ENCODE peak calls at places on chromosomes 11 and 22, in eight cellular contexts. C is endothelial cell of umbilical vein, A is HepG2, M is colonic mucosa, V is GM23248, B is adipocyte, R is HCT116, U is MM.1S. W is an unnamed sample.

GRCh38 chr11:75260396-75260795 is 19.8 kb downstream of the TPBGL start:
- DNase-seq in R (no peak), C (no peak), M (no peak), A (no peak), U (no peak), V (no peak), B (no peak), W (no peak)

GRCh38 chr22:33083212-33083611 is 25.0 kb upstream of the SYN3 start:
- DNase-seq in R (no peak), V (peak; percentile 6), M (no peak), A (no peak), B (no peak), C (no peak), U (peak; percentile 43), W (no peak)

GRCh38 chr11:134008593-134008992 is 51.8 kb upstream of the IGSF9B start:
- DNase-seq in B (no peak), U (no peak), M (no peak), R (no peak), V (no peak), A (no peak), C (no peak), W (no peak)

GRCh38 chr11:73233704-73234402 is 15.8 kb downstream of the P2RY2 start:
- DNase-seq in C (no peak), R (no peak), B (peak; percentile 40), V (no peak), U (no peak), M (no peak), A (no peak), W (no peak)

GRCh38 chr11:104866815-104867214 is 31.4 kb downstream of the CASP12 start:
- DNase-seq in B (no peak), V (no peak), U (no peak), A (no peak), M (no peak), C (no peak), R (no peak), W (no peak)

GRCh38 chr22:50319503-50319951 is 7.3 kb downstream of the DENND6B start:
- DNase-seq in U (no peak), A (no peak), R (no peak), C (no peak), B (no peak), V (no peak), M (no peak), W (no peak)

GRCh38 chr11:56764976-56765375 is 16.5 kb upstream of the OR9G4 start:
- DNase-seq in U (no peak), A (no peak), R (no peak), C (no peak), V (peak; percentile 2), M (no peak), B (no peak), W (no peak)

GRCh38 chr22:26259510-26259909 is 90.2 kb downstream of the SEZ6L start:
- DNase-seq in U (peak; percentile 43), V (peak; percentile 43), B (peak; percentile 7), M (no peak), R (peak; percentile 0), A (peak; percentile 30), C (peak; percentile 14), W (peak; percentile 22)

DNA sequence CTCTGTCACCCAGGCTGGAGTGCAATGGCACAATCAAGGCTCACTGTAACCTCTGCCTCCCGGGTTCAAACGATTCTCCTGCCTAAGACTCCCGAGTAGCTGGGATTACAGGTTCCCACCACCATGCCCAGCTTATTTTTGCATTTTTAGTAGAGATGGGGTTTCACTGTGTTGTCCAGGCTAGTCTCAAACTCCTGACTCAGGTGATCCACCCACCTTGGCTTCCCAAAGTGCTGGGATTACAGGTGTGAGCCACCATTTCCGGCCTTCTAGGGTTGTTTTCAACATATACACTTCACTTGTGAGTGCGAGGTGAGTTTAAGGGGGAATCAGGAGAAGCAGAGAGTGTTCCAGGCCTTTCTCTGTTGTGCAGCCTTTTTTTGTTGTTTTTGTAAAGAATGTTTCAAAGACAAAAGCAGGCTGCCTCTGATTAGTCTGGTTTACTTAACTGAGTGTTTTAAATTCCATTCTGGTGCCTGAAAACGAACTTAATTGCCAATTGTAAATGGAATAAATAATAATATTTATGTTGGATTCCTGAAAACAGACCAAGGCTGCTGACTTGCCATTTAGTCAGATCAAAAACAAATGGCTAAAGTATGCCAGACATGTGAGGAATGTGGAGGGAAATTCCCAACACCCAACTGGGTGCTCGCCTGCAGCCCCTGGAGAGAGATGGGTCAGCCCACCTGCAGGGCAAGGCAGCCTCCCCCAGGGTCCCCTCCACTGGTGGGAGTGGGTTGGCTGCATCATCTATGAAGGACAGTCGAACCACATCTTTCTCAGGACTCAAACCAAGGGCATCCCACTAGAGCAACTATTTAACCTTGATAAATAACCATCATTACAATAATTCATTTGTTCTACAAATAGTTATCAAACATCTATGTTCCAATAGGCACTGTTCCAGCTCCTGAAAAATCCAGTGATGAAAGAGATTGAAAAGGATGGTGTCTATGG is 4.6 kb upstream of the RANGAP1 start:
- DNase-seq in V (peak; percentile 80), C (peak; percentile 80), M (no peak), A (peak; percentile 64), R (no peak), B (peak; percentile 69), U (no peak), W (peak; percentile 86)
- H3K9ac ChIP-seq in V (peak overlapping the region; percentile 5), C (peak overlapping the region; percentile 69), M (no peak overlapping the region), A (peak overlapping the region; percentile 19), R (peak overlapping the region; percentile 13), B (peak overlapping the region; percentile 74), U (no peak overlapping the region), W (no peak overlapping the region)

DNA sequence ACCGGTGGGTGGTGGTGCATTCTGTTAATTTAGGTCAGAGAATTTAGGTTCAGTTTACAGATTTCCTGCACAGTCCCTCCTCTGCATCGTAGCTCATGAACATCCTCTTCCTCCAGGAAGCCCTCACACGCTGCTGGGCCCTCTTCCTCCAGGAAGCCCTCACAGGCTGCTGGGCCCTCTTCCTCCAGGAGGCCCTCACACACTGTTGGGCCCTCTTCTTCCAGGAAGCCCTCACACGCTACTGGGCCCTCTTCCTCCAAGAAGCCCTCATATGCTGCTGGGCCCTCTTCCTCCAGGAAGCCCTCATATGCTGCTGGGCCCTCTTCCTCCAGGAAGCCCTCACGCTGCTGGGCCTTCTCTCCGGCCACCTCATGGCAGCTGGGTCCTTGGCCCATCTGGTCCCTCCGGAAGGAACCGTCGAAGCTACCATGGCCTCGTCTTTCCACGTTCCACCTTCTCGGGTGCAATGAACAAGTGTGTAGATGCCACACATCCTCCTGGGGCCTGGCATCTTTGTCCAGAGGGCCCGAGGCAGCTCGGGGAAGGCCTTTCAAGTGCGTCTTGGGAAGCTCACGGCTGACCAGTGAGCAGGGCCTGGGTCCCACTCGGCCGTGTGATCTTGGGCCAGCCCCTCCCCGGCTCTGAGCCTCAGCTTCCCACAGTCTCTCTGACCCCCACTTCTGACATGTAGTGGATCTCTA is 58.9 kb upstream of the PPARA start:
- DNase-seq in B (no peak), M (no peak), U (no peak), A (no peak), V (no peak), R (no peak), C (no peak), W (peak; percentile 35)
- H3K9ac ChIP-seq in B (peak overlapping the region; percentile 100), M (no peak overlapping the region), U (no peak overlapping the region), A (no peak overlapping the region), V (peak overlapping the region; percentile 99), R (no peak overlapping the region), C (no peak overlapping the region), W (peak overlapping the region; percentile 20)

GRCh38 chr22:42416671-42417230 is 15.5 kb downstream of the NFAM1 start:
- DNase-seq in C (no peak), U (no peak), V (no peak), B (no peak), R (no peak), M (no peak), A (no peak), W (no peak)

GRCh38 chr22:42417645-42418303 is 14.4 kb downstream of the NFAM1 start:
- DNase-seq in A (no peak), B (no peak), V (no peak), R (no peak), U (no peak), C (no peak), M (no peak), W (no peak)

GRCh38 chr22:42410708-42411107 is 21.5 kb downstream of the NFAM1 start:
- DNase-seq in B (no peak), U (no peak), M (no peak), A (no peak), R (no peak), C (no peak), V (no peak), W (no peak)

GRCh38 chr22:42412744-42413220 is 19.4 kb downstream of the NFAM1 start:
- DNase-seq in V (no peak), M (no peak), U (no peak), R (no peak), B (no peak), A (no peak), C (no peak), W (no peak)

DNA sequence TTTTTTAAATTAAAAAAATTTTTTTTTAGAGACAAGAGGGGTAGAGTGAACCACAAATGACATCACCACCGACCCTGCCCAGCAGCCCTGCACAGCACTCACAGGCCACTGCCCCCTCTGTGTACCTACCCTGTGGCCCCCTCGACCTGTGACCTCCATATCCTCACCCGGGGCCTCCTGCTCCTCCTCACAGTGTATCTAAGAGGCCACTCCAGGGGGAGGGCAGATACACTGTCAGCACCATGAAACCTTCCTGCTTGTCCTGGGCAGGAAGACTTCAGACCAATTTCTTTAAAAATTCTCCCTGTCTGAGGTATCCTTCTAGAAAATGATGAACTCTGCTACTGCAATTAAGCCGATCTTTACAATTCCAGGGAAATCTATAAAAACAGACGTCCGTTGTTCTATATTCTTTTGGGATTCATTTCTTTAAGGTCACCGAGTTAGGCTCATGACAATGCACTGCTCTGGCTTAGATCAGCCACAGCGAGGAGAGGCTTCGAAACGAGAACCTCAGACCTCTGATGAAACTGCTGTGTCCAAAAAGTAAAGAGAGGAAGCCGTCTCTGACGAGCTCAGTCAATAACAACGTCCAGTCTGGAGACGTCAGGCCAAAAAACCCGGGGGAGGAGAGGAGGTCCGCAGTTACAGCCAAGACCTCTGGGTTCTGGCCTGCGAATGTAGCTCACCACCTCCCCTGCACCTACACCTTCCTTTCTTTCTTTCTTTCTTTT is 17.5 kb downstream of the NFAM1 start:
- DNase-seq in V (no peak), R (no peak), U (no peak), A (no peak), C (no peak), M (no peak), B (no peak), W (no peak)
- H3K9ac ChIP-seq in V (no peak overlapping the region), R (no peak overlapping the region), U (no peak overlapping the region), A (peak overlapping the region; percentile 20), C (no peak overlapping the region), M (no peak overlapping the region), B (no peak overlapping the region), W (no peak overlapping the region)

DNA sequence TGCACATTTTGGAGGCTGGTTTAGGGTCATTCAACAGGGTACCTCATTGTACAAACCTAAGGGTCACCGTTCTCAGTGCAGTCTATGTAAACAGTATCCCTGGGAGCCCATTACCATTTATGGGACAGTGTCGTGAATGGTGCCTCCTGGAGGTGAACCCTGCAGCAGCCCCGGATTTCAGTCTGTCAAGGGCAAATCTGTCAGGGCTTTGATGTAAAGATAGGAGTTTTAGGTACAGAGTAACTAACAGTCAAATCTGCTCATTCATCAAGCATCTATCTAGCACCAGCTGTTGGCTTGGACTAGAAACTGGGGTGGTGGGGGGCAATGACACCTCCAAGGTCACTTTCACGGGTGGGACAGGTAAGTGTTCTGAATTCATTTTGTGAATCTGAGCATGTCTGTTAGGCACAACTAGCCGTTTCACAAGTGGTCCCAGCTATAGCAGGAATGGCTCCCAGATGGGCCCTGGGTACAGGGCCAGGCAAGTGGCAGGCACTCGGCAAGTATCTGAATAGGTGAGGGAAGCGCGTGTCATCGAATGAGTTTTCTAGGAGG is 63.6 kb downstream of the PARVG start:
- DNase-seq in B (no peak), A (no peak), C (no peak), R (no peak), U (no peak), M (no peak), V (no peak), W (no peak)
- H3K9ac ChIP-seq in B (no peak overlapping the region), A (no peak overlapping the region), C (no peak overlapping the region), R (no peak overlapping the region), U (no peak overlapping the region), M (no peak overlapping the region), V (no peak overlapping the region), W (no peak overlapping the region)

GRCh38 chr22:37971475-37972434 is 12.6 kb downstream of the SOX10 start:
- DNase-seq in B (no peak), C (no peak), R (no peak), M (no peak), V (no peak), U (no peak), A (no peak), W (no peak)
- H3K9ac ChIP-seq in B (no peak overlapping the region), C (no peak overlapping the region), R (no peak overlapping the region), M (no peak overlapping the region), V (no peak overlapping the region), U (no peak overlapping the region), A (no peak overlapping the region), W (no peak overlapping the region)